ENCODE peak calls at places on chromosome 21, in five cellular contexts. One of them, this sample, is unnamed.

GRCh38 chr21:43271452-43272020 is 102.7 kb downstream of the CRYAA start:
- DNase-seq in ovary: peak; percentile 16
- DNase-seq in tibial artery: no peak
- DNase-seq in cardiac fibroblast: no peak
- DNase-seq in Panc1: no peak
- DNase-seq in this sample: no peak

GRCh38 chr21:14879458-14879857 is 185.3 kb downstream of the NRIP1 start:
- DNase-seq in Panc1: no peak
- DNase-seq in cardiac fibroblast: no peak
- DNase-seq in ovary: no peak
- DNase-seq in tibial artery: no peak
- DNase-seq in this sample: peak; percentile 15

GRCh38 chr21:31111093-31111492 is 72.8 kb upstream of the KRTAP19-8 start:
- DNase-seq in Panc1: no peak
- DNase-seq in cardiac fibroblast: no peak
- DNase-seq in tibial artery: no peak
- DNase-seq in ovary: no peak
- DNase-seq in this sample: no peak

GRCh38 chr21:33402011-33402979 is 918 bp upstream of the IFNGR2 start:
- DNase-seq in tibial artery: peak; percentile 90
- DNase-seq in Panc1: no peak
- DNase-seq in ovary: peak; percentile 58
- DNase-seq in cardiac fibroblast: peak; percentile 85
- DNase-seq in this sample: peak; percentile 84

GRCh38 chr21:31446206-31446900 is 102.3 kb upstream of the TIAM1 start:
- DNase-seq in tibial artery: no peak
- DNase-seq in ovary: no peak
- DNase-seq in cardiac fibroblast: no peak
- DNase-seq in Panc1: no peak
- DNase-seq in this sample: no peak

GRCh38 chr21:45420061-45420521 is 15.1 kb downstream of the COL18A1 start:
- DNase-seq in ovary: peak; percentile 37
- DNase-seq in tibial artery: peak; percentile 88
- DNase-seq in cardiac fibroblast: no peak
- DNase-seq in Panc1: no peak
- DNase-seq in this sample: no peak

GRCh38 chr21:15060776-15061175 is 4.0 kb downstream of the NRIP1 start:
- DNase-seq in ovary: no peak
- DNase-seq in tibial artery: no peak
- DNase-seq in Panc1: no peak
- DNase-seq in cardiac fibroblast: no peak
- DNase-seq in this sample: peak; percentile 43

GRCh38 chr21:15592271-15592860 is 137.4 kb upstream of the USP25 start:
- DNase-seq in Panc1: peak; percentile 15
- DNase-seq in tibial artery: no peak
- DNase-seq in cardiac fibroblast: peak; percentile 69
- DNase-seq in ovary: no peak
- DNase-seq in this sample: peak; percentile 62

GRCh38 chr21:40335689-40336088 is 468.5 kb downstream of the PCP4 start:
- DNase-seq in ovary: no peak
- DNase-seq in cardiac fibroblast: no peak
- DNase-seq in tibial artery: no peak
- DNase-seq in Panc1: no peak
- DNase-seq in this sample: no peak

GRCh38 chr21:15755125-15755524 is 25.3 kb downstream of the USP25 start:
- DNase-seq in tibial artery: no peak
- DNase-seq in Panc1: no peak
- DNase-seq in ovary: no peak
- DNase-seq in cardiac fibroblast: no peak
- DNase-seq in this sample: no peak

GRCh38 chr21:45974073-45975016 is 7.2 kb upstream of the COL6A1 start:
- DNase-seq in Panc1: no peak
- DNase-seq in cardiac fibroblast: peak; percentile 71
- DNase-seq in ovary: peak; percentile 71
- DNase-seq in tibial artery: peak; percentile 87
- DNase-seq in this sample: no peak

GRCh38 chr21:40466893-40467483 is 380.0 kb downstream of the DSCAM start:
- DNase-seq in Panc1: peak; percentile 32
- DNase-seq in ovary: no peak
- DNase-seq in cardiac fibroblast: peak; percentile 1
- DNase-seq in tibial artery: no peak
- DNase-seq in this sample: peak; percentile 60

GRCh38 chr21:32520885-32521735 is 64.2 kb downstream of the TCP10L start:
- DNase-seq in cardiac fibroblast: peak; percentile 98
- DNase-seq in Panc1: no peak
- DNase-seq in ovary: peak; percentile 91
- DNase-seq in tibial artery: peak; percentile 88
- DNase-seq in this sample: peak; percentile 74

GRCh38 chr21:35932232-35932911 is 128.0 kb downstream of the SETD4 start:
- DNase-seq in ovary: peak; percentile 27
- DNase-seq in Panc1: no peak
- DNase-seq in tibial artery: peak; percentile 70
- DNase-seq in cardiac fibroblast: peak; percentile 91
- DNase-seq in this sample: peak; percentile 86

GRCh38 chr21:45905196-45905595 is 76.4 kb upstream of the COL6A1 start:
- DNase-seq in cardiac fibroblast: no peak
- DNase-seq in Panc1: no peak
- DNase-seq in tibial artery: no peak
- DNase-seq in ovary: no peak
- DNase-seq in this sample: no peak

GRCh38 chr21:35924714-35925301 is 135.5 kb downstream of the SETD4 start:
- DNase-seq in cardiac fibroblast: peak; percentile 74
- DNase-seq in ovary: no peak
- DNase-seq in Panc1: no peak
- DNase-seq in tibial artery: no peak
- DNase-seq in this sample: peak; percentile 84

GRCh38 chr21:16081304-16081703 is 351.5 kb downstream of the USP25 start:
- DNase-seq in tibial artery: no peak
- DNase-seq in ovary: no peak
- DNase-seq in Panc1: no peak
- DNase-seq in cardiac fibroblast: no peak
- DNase-seq in this sample: no peak

GRCh38 chr21:29718081-29718815 is 221.5 kb downstream of the GRIK1 start:
- DNase-seq in Panc1: no peak
- DNase-seq in ovary: no peak
- DNase-seq in tibial artery: no peak
- DNase-seq in cardiac fibroblast: peak; percentile 35
- DNase-seq in this sample: peak; percentile 95

GRCh38 chr21:29719561-29719960 is 220.2 kb downstream of the GRIK1 start:
- DNase-seq in cardiac fibroblast: no peak
- DNase-seq in tibial artery: no peak
- DNase-seq in Panc1: no peak
- DNase-seq in ovary: no peak
- DNase-seq in this sample: no peak

GRCh38 chr21:28509031-28509430 is 483.6 kb downstream of the LTN1 start:
- DNase-seq in Panc1: no peak
- DNase-seq in cardiac fibroblast: no peak
- DNase-seq in tibial artery: no peak
- DNase-seq in ovary: no peak
- DNase-seq in this sample: no peak

GRCh38 chr21:32806810-32807386 is 35.3 kb upstream of the PAXBP1 start:
- DNase-seq in tibial artery: no peak
- DNase-seq in Panc1: no peak
- DNase-seq in cardiac fibroblast: no peak
- DNase-seq in ovary: no peak
- DNase-seq in this sample: no peak

GRCh38 chr21:45830720-45831366 is 150.7 kb upstream of the COL6A1 start:
- DNase-seq in tibial artery: no peak
- DNase-seq in ovary: no peak
- DNase-seq in Panc1: no peak
- DNase-seq in cardiac fibroblast: no peak
- DNase-seq in this sample: no peak

GRCh38 chr21:29504751-29505321 is 206.1 kb downstream of the BACH1 start:
- DNase-seq in tibial artery: no peak
- DNase-seq in Panc1: no peak
- DNase-seq in ovary: no peak
- DNase-seq in cardiac fibroblast: peak; percentile 38
- DNase-seq in this sample: peak; percentile 56

GRCh38 chr21:32382108-32382601 is 10.7 kb downstream of the URB1 start:
- DNase-seq in cardiac fibroblast: peak; percentile 56
- DNase-seq in ovary: no peak
- DNase-seq in Panc1: no peak
- DNase-seq in tibial artery: no peak
- DNase-seq in this sample: peak; percentile 65

GRCh38 chr21:14582934-14583628 is 37.0 kb upstream of the SAMSN1 start:
- DNase-seq in ovary: no peak
- DNase-seq in cardiac fibroblast: no peak
- DNase-seq in Panc1: no peak
- DNase-seq in tibial artery: no peak
- DNase-seq in this sample: no peak

GRCh38 chr21:45482899-45483821 is 59.1 kb downstream of the SLC19A1 start:
- DNase-seq in cardiac fibroblast: no peak
- DNase-seq in Panc1: no peak
- DNase-seq in tibial artery: no peak
- DNase-seq in ovary: no peak
- DNase-seq in this sample: no peak

GRCh38 chr21:46183910-46184624 is at the start of gene SPATC1L:
- DNase-seq in ovary: peak; percentile 79
- DNase-seq in Panc1: no peak
- DNase-seq in cardiac fibroblast: peak; percentile 90
- DNase-seq in tibial artery: peak; percentile 83
- DNase-seq in this sample: peak; percentile 30

GRCh38 chr21:33238565-33239255 is 9.0 kb downstream of the IFNAR2 start:
- DNase-seq in Panc1: no peak
- DNase-seq in cardiac fibroblast: no peak
- DNase-seq in tibial artery: no peak
- DNase-seq in ovary: no peak
- DNase-seq in this sample: no peak

GRCh38 chr21:45330075-45330781 is 42.5 kb upstream of the POFUT2 start:
- DNase-seq in Panc1: no peak
- DNase-seq in tibial artery: peak; percentile 77
- DNase-seq in cardiac fibroblast: peak; percentile 87
- DNase-seq in ovary: peak; percentile 49
- DNase-seq in this sample: peak; percentile 74

DNA sequence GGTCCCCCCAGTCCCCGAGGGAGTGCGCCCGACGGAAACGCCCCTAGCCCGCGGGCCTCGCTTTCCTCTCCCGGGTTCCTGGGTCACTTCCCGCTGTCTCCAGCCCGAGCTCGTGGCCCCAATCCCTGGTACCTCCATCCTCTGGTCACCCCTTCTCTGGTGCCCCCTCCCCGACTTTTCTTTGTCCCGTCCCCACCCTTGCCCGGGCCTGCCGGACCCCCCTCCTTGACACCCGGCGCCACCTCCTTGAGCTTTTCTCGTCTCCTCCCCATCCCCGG is 320 bp upstream of the RIPPLY3 start:
- DNase-seq in cardiac fibroblast: no peak
- DNase-seq in ovary: no peak
- DNase-seq in Panc1: no peak
- DNase-seq in tibial artery: no peak
- DNase-seq in this sample: no peak
- H3K4me3 ChIP-seq in cardiac fibroblast: peak overlapping the region; percentile 41
- H3K4me3 ChIP-seq in ovary: peak overlapping the region; percentile 35
- H3K4me3 ChIP-seq in Panc1: peak overlapping the region; percentile 46
- H3K4me3 ChIP-seq in tibial artery: peak overlapping the region; percentile 54
- H3K4me3 ChIP-seq in this sample: peak overlapping the region; percentile 34

GRCh38 chr21:39022901-39023693 is 160.2 kb downstream of the PSMG1 start:
- DNase-seq in Panc1: no peak
- DNase-seq in ovary: peak; percentile 85
- DNase-seq in tibial artery: peak; percentile 83
- DNase-seq in cardiac fibroblast: peak; percentile 98
- DNase-seq in this sample: no peak
- TF ChIP-seq CTCF in Panc1: no peak
- TF ChIP-seq CTCF in ovary: no peak
- TF ChIP-seq CTCF in tibial artery: no peak
- TF ChIP-seq CTCF in cardiac fibroblast: no peak
- TF ChIP-seq CTCF in this sample: peak; percentile 13

DNA sequence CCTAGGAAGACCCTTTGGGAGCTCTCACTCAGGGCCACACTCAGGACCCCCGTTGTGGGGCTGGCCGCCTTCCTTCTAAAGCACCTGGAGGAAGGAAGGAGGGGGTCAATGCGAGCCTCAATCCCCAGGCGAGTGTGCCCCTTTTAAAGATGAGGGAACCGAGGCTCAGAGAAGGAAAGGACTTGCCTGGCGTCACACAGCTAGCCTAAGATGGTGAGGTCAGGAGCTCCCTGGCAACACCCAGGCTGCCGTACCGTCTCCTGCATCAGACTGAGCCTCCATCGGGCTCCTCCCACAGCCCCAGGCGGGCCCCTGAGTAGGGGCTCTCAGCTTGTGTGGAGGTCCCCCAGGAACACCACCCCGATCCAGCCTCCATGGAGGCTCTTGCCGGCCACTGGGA is 574 bp upstream of the AIRE start:
- DNase-seq in Panc1: no peak
- DNase-seq in tibial artery: no peak
- DNase-seq in cardiac fibroblast: no peak
- DNase-seq in ovary: no peak
- DNase-seq in this sample: no peak
- H3K4me3 ChIP-seq in Panc1: no peak overlapping the region
- H3K4me3 ChIP-seq in tibial artery: no peak overlapping the region
- H3K4me3 ChIP-seq in cardiac fibroblast: no peak overlapping the region
- H3K4me3 ChIP-seq in ovary: no peak overlapping the region
- H3K4me3 ChIP-seq in this sample: no peak overlapping the region

DNA sequence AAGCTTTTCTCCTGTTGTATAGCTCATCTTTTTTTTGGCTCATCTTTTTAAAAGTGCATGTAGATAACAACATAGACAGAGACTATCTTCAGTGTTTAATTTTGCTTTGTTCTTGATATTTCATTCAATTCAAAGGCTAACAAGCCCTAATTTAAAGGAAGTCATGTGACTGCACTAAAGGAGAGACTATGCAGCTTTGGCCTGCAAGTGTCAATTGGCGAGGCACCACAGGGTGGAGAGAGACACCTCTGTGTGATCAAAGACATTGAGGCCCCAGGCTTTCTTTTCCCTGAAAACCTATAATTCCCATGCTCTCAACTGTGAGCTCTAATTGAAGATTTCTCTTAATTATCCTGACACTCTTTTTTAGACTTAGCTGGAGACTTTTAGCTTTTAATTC is 53.6 kb downstream of the CHODL start:
- DNase-seq in tibial artery: no peak
- DNase-seq in Panc1: no peak
- DNase-seq in cardiac fibroblast: no peak
- DNase-seq in ovary: no peak
- DNase-seq in this sample: no peak
- TF ChIP-seq CTCF in tibial artery: no peak
- TF ChIP-seq CTCF in Panc1: no peak
- TF ChIP-seq CTCF in cardiac fibroblast: no peak
- TF ChIP-seq CTCF in ovary: no peak
- TF ChIP-seq CTCF in this sample: no peak

DNA sequence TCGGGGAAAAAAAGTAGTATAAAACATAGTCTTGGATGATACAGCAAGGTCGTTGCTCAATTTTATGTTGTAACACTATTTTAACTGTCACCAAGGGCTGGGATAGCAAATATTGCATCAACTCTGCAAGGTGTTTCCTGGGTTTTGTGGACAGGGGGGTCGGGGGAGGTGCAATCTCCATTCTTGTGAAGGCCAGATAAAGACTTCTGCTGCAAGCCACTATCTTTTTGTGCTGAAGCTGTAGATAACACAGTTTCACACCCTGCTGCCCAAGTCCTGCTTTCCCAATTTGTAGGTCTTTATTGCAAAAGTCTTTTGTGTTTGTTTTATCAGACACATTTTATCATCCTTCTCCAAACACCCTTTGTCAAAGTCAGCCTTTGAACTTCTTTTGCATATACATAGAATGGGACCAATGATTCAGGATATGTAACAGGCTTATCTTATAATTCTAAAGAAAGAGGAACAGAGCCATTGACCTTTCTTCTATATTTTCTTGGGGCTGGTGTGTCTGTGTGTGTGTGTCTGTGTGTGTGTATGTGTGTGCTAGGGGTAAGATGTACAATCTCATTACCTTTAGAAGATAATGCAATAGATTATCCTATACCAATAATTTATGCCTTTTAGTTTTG is 140.6 kb downstream of the RUNX1 start:
- DNase-seq in Panc1: no peak
- DNase-seq in ovary: no peak
- DNase-seq in cardiac fibroblast: peak; percentile 70
- DNase-seq in tibial artery: no peak
- DNase-seq in this sample: peak; percentile 62
- H3K4me3 ChIP-seq in Panc1: no peak overlapping the region
- H3K4me3 ChIP-seq in ovary: no peak overlapping the region
- H3K4me3 ChIP-seq in cardiac fibroblast: no peak overlapping the region
- H3K4me3 ChIP-seq in tibial artery: no peak overlapping the region
- H3K4me3 ChIP-seq in this sample: no peak overlapping the region